ENCODE peak calls at places on chromosomes 1 and 21, in ten cellular contexts. W is neuronal stem cell; D is OCI-LY7; C is HS-27A; Y is effector memory CD8-positive, alpha-beta T cell; U is H7; K is cardiac fibroblast; F is activated T-cell treated with anti-CD3 and anti-CD28 coated beads for 24 hours; R is left cardiac atrium; B is psoas muscle. S is an unnamed sample.

GRCh38 chr1:85200870-85201339 is at the start of gene SYDE2:
- DNase-seq in W (peak), D (peak), C (peak), Y (peak), U (peak), K (peak), F (peak), R (peak), B (peak), S (no peak)

GRCh38 chr1:200139661-200140250 is 112.2 kb downstream of the NR5A2 start:
- DNase-seq in W (no peak), D (peak), C (no peak), Y (peak), U (peak), K (peak), F (peak), R (no peak), B (no peak), S (peak)

GRCh38 chr1:201115390-201115937 is 3.2 kb upstream of the CACNA1S start:
- DNase-seq in W (no peak), D (no peak), C (no peak), Y (no peak), U (no peak), K (no peak), F (no peak), R (no peak), B (no peak), S (no peak)

GRCh38 chr1:1178794-1179331 is 5.2 kb downstream of the TTLL10 start:
- DNase-seq in W (no peak), D (no peak), C (no peak), Y (no peak), U (peak), K (no peak), F (no peak), R (peak), B (peak), S (no peak)

GRCh38 chr1:48671578-48671977 is 105.1 kb downstream of the BEND5 start:
- DNase-seq in W (no peak), D (no peak), C (no peak), Y (no peak), U (no peak), K (no peak), F (no peak), R (no peak), B (no peak), S (no peak)

GRCh38 chr1:206107168-206107544 is 10.0 kb downstream of the AVPR1B start:
- DNase-seq in W (no peak), D (no peak), C (no peak), Y (no peak), U (no peak), K (no peak), F (no peak), R (no peak), B (no peak), S (no peak)

GRCh38 chr1:79920970-79921669 is 914.6 kb upstream of the ADGRL4 start:
- DNase-seq in W (no peak), D (no peak), C (no peak), Y (no peak), U (no peak), K (no peak), F (no peak), R (no peak), B (no peak), S (no peak)

GRCh38 chr1:207858806-207859205 is 52.1 kb downstream of the CD34 start:
- DNase-seq in W (no peak), D (no peak), C (no peak), Y (no peak), U (no peak), K (peak), F (no peak), R (no peak), B (no peak), S (no peak)

GRCh38 chr1:4599951-4600481 is 54.4 kb upstream of the AJAP1 start:
- DNase-seq in W (no peak), D (no peak), C (no peak), Y (no peak), U (peak), K (no peak), F (no peak), R (no peak), B (no peak), S (no peak)

GRCh38 chr21:38503588-38503987 is 5.3 kb upstream of the ERG start:
- DNase-seq in W (no peak), D (no peak), C (no peak), Y (no peak), U (no peak), K (peak), F (no peak), R (no peak), B (no peak), S (no peak)

GRCh38 chr1:228986093-228986904 is 251.0 kb downstream of the RHOU start:
- DNase-seq in W (no peak), D (no peak), C (no peak), Y (no peak), U (peak), K (peak), F (no peak), R (peak), B (peak), S (no peak)

GRCh38 chr1:54949971-54950360 is 30.5 kb upstream of the TMEM61 start:
- DNase-seq in W (no peak), D (no peak), C (no peak), Y (no peak), U (no peak), K (peak), F (no peak), R (peak), B (no peak), S (peak)

GRCh38 chr21:29205009-29205408 is 74.6 kb downstream of the MAP3K7CL start:
- DNase-seq in W (no peak), D (no peak), C (no peak), Y (no peak), U (no peak), K (no peak), F (no peak), R (no peak), B (no peak), S (no peak)

GRCh38 chr1:238370600-238370999 is 479.9 kb upstream of the ZP4 start:
- DNase-seq in W (no peak), D (no peak), C (no peak), Y (no peak), U (no peak), K (no peak), F (no peak), R (no peak), B (no peak), S (no peak)

GRCh38 chr1:3204725-3205124 is 135.7 kb downstream of the PRDM16 start:
- DNase-seq in W (peak), D (no peak), C (no peak), Y (no peak), U (peak), K (no peak), F (no peak), R (no peak), B (no peak), S (no peak)

GRCh38 chr1:152886090-152886489 is 8.0 kb downstream of the SMCP start:
- DNase-seq in W (no peak), D (no peak), C (no peak), Y (no peak), U (no peak), K (no peak), F (no peak), R (no peak), B (no peak), S (no peak)